ENCODE peak calls at places on chromosomes 2 and 18, in five cellular contexts. X is NCI-H1092 treated with DMSO at 0.1 percent for 48 hours, C is epithelial cell of proximal tubule, T is MV-4-11, N is NCI-H146. E is an unnamed sample.

GRCh38 chr2:25177369-25177641 is 8.9 kb upstream of the POMC start:
- DNase-seq in X (peak; percentile 80), C (no peak), T (no peak), N (no peak), E (no peak)

GRCh38 chr2:158753561-158754302 is 41.4 kb upstream of the DAPL1 start:
- DNase-seq in X (peak; percentile 68), C (no peak), T (peak; percentile 38), N (peak; percentile 58), E (peak; percentile 73)

GRCh38 chr18:69689081-69689759 is 258.5 kb downstream of the CD226 start:
- DNase-seq in X (no peak), C (no peak), T (no peak), N (no peak), E (no peak)

GRCh38 chr18:58715540-58715939 is 44.3 kb downstream of the MALT1 start:
- DNase-seq in X (no peak), C (no peak), T (no peak), N (no peak), E (no peak)

GRCh38 chr18:44411971-44412370 is 268.7 kb upstream of the SETBP1 start:
- DNase-seq in X (no peak), C (no peak), T (no peak), N (no peak), E (no peak)

GRCh38 chr18:26714739-26715138 is 150.8 kb downstream of the AQP4 start:
- DNase-seq in X (no peak), C (no peak), T (peak; percentile 25), N (no peak), E (no peak)

GRCh38 chr2:130847776-130848517 is 11.2 kb downstream of the ARHGEF4 start:
- DNase-seq in X (no peak), C (no peak), T (no peak), N (no peak), E (no peak)

GRCh38 chr2:67572721-67573485 is 175.8 kb downstream of the ETAA1 start:
- DNase-seq in X (no peak), C (no peak), T (no peak), N (no peak), E (no peak)

GRCh38 chr2:43224571-43225092 is 1.8 kb downstream of the ZFP36L2 start:
- DNase-seq in X (no peak), C (no peak), T (no peak), N (no peak), E (no peak)

GRCh38 chr2:214587442-214587841 is 176.6 kb downstream of the VWC2L start:
- DNase-seq in X (no peak), C (no peak), T (no peak), N (peak; percentile 1), E (peak; percentile 16)

GRCh38 chr2:19158899-19159298 is 199.5 kb downstream of the OSR1 start:
- DNase-seq in X (no peak), C (no peak), T (no peak), N (no peak), E (no peak)

GRCh38 chr2:37232131-37232933 is 874 bp downstream of the NDUFAF7 start:
- DNase-seq in X (no peak), C (no peak), T (no peak), N (peak; percentile 40), E (peak; percentile 23)

GRCh38 chr18:63454497-63454896 is 22.3 kb upstream of the SERPINB5 start:
- DNase-seq in X (no peak), C (no peak), T (no peak), N (peak; percentile 41), E (peak; percentile 53)

GRCh38 chr2:43030551-43031025 is 195.8 kb downstream of the ZFP36L2 start:
- DNase-seq in X (no peak), C (no peak), T (no peak), N (no peak), E (no peak)

GRCh38 chr18:63427566-63427965 is 5.3 kb upstream of the VPS4B start:
- DNase-seq in X (no peak), C (peak; percentile 43), T (no peak), N (no peak), E (no peak)

GRCh38 chr2:100196786-100197494 is 54.5 kb upstream of the AFF3 start:
- DNase-seq in X (no peak), C (no peak), T (no peak), N (no peak), E (no peak)

GRCh38 chr2:215921884-215922283 is 91.5 kb downstream of the MREG start:
- DNase-seq in X (no peak), C (peak; percentile 23), T (no peak), N (peak; percentile 28), E (peak; percentile 50)

GRCh38 chr2:237904806-237905599 is 45.6 kb downstream of the RAMP1 start:
- DNase-seq in X (no peak), C (no peak), T (peak; percentile 80), N (no peak), E (no peak)

GRCh38 chr2:136530154-136530553 is 235.2 kb upstream of the THSD7B start:
- DNase-seq in X (no peak), C (no peak), T (no peak), N (no peak), E (no peak)

GRCh38 chr18:63307555-63308200 is 11.9 kb downstream of the BCL2 start:
- DNase-seq in X (no peak), C (no peak), T (peak; percentile 35), N (no peak), E (no peak)

GRCh38 chr2:3102081-3102914 is 275.3 kb downstream of the EIPR1 start:
- DNase-seq in X (no peak), C (no peak), T (no peak), N (no peak), E (no peak)

GRCh38 chr2:27901219-27901618 is 10.7 kb downstream of the BABAM2 start:
- DNase-seq in X (no peak), C (no peak), T (no peak), N (no peak), E (no peak)

GRCh38 chr2:15881120-15881433 is 59.3 kb upstream of the MYCN start:
- DNase-seq in X (no peak), C (no peak), T (no peak), N (no peak), E (no peak)

GRCh38 chr2:113886479-113887383 is 3.2 kb upstream of the ACTR3 start:
- DNase-seq in X (no peak), C (no peak), T (peak; percentile 94), N (no peak), E (no peak)

GRCh38 chr2:14517731-14518130 is 114.8 kb upstream of the LRATD1 start:
- DNase-seq in X (no peak), C (no peak), T (no peak), N (no peak), E (no peak)

E was measured in NCI-H69.